ENCODE peak calls at places on chromosomes 3 and 15, in six cellular contexts. C, N, P, J, L and U are unnamed samples.

GRCh38 chr15:99149366-99149765 is 44.5 kb downstream of the SYNM start:
- DNase-seq in C (no peak), L (no peak), J (no peak), P (no peak), N (no peak), U (no peak)

GRCh38 chr15:41894791-41895463 is 1.1 kb upstream of the SPTBN5 start:
- DNase-seq in N (no peak), L (no peak), C (peak), J (peak), P (peak), U (peak)

GRCh38 chr3:56928379-56929068 is 126.8 kb upstream of the ARHGEF3 start:
- DNase-seq in N (peak), P (no peak), J (peak), L (peak), C (no peak), U (peak)

GRCh38 chr3:134630506-134630905 is 20.3 kb downstream of the KY start:
- DNase-seq in J (no peak), P (no peak), C (no peak), L (no peak), N (no peak), U (peak)

GRCh38 chr3:127887321-127887720 is 27.7 kb upstream of the KBTBD12 start:
- DNase-seq in N (no peak), L (no peak), C (no peak), P (no peak), J (no peak), U (peak)

GRCh38 chr15:42085236-42085605 is 9.1 kb downstream of the PLA2G4D start:
- DNase-seq in N (no peak), C (no peak), J (no peak), L (no peak), P (no peak), U (no peak)

GRCh38 chr3:66497982-66498671 is 2.7 kb downstream of the LRIG1 start:
- DNase-seq in L (no peak), P (no peak), J (no peak), C (no peak), N (no peak), U (no peak)

GRCh38 chr15:76996526-76997401 is 1.8 kb downstream of the PSTPIP1 start:
- DNase-seq in C (peak), P (no peak), L (no peak), J (no peak), N (no peak), U (peak)

GRCh38 chr3:49639551-49639950 is 34.6 kb upstream of the APEH start:
- DNase-seq in P (no peak), J (no peak), N (no peak), C (no peak), L (no peak), U (peak)

GRCh38 chr3:169769287-169770181 is at the start of gene ACTRT3:
- DNase-seq in P (peak), J (peak), C (peak), L (peak), N (peak), U (peak)

GRCh38 chr15:77002954-77003912 is 8.3 kb downstream of the PSTPIP1 start:
- DNase-seq in N (no peak), L (peak), J (no peak), P (no peak), C (no peak), U (no peak)

GRCh38 chr15:56659197-56659596 is 74.1 kb downstream of the ZNF280D start:
- DNase-seq in N (no peak), P (no peak), L (no peak), C (no peak), J (no peak), U (no peak)

GRCh38 chr3:59885103-59885502 is 835.3 kb upstream of the CFAP20DC start:
- DNase-seq in L (no peak), N (no peak), P (no peak), C (no peak), J (no peak), U (no peak)

GRCh38 chr3:72137865-72138861 is 353.2 kb upstream of the PROK2 start:
- DNase-seq in C (no peak), N (no peak), J (no peak), L (no peak), P (no peak), U (no peak)

GRCh38 chr3:43522702-43523362 is 99.0 kb downstream of the ANO10 start:
- DNase-seq in P (no peak), J (peak), C (no peak), N (no peak), L (no peak), U (peak)

GRCh38 chr3:107740992-107741896 is 218.5 kb downstream of the BBX start:
- DNase-seq in L (peak), N (no peak), J (no peak), C (no peak), P (no peak), U (peak)

GRCh38 chr3:59425942-59426341 is 376.1 kb upstream of the CFAP20DC start:
- DNase-seq in J (no peak), C (no peak), P (no peak), N (no peak), L (peak), U (no peak)

GRCh38 chr3:194351080-194351672 is at the start of gene CPN2:
- DNase-seq in C (no peak), P (no peak), L (no peak), N (no peak), J (no peak), U (no peak)

GRCh38 chr3:72175305-72175858 is 390.4 kb upstream of the PROK2 start:
- DNase-seq in J (no peak), P (no peak), C (no peak), N (no peak), L (no peak), U (no peak)

GRCh38 chr3:10391391-10391790 is 70.5 kb upstream of the SEC13 start:
- DNase-seq in J (no peak), L (no peak), N (no peak), C (no peak), P (no peak), U (no peak)
- TF ChIP-seq EZH2phosphoT487 in J (no peak), L (no peak), N (no peak), C (no peak), P (no peak), U (no peak)

DNA sequence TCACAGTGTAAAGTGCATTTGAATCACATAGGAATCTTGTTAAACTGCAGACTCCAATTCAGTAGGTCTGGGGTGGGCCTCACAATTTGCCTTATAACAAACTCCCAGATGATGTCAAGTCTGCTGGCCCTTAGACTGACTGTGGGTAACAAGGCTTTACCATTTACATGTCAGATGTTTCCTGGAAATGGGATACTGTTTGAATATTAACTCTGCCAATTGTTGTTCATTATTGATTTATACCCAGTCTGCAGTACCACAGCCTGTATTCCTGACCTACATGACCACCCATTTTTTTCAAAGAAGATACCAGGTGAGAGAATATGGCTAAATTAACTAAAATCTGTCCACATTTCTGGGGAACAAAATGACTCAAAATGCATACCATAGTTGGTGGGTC is 37.2 kb downstream of the CMSS1 start:
- DNase-seq in N (no peak), L (no peak), J (no peak), C (no peak), P (no peak), U (no peak)
- H3K4me3 ChIP-seq in N (no peak), L (no peak), J (no peak), C (no peak), P (no peak), U (no peak)

DNA sequence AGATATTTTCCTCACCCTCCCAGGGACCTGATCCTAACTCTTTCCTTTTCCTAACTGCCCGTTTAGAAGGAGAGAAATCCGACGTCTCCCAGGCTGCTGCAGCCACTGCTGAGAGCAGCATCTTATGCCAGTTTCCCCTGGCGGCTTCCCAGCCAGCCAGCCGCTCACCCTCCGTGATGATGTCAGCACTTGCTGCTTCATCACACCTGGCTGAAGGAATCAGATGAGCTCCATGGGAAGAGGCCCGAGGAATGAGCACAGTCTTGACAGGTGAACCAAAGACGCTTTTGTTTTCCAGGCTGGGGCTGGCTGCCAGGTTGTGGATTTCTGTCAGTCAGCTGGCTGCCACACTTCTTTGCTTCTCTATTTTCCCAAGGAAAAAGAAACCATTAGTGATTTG is 445.1 kb upstream of the RBMS3 start:
- DNase-seq in J (no peak), P (no peak), C (no peak), N (peak), L (no peak), U (peak)
- TF ChIP-seq EZH2phosphoT487 in J (no peak), P (no peak), C (no peak), N (no peak), L (no peak), U (no peak)

GRCh38 chr3:63278171-63278999 is at the start of gene SYNPR:
- DNase-seq in C (peak), L (no peak), P (no peak), N (peak), J (peak), U (no peak)
- H3K4me3 ChIP-seq in C (no peak), L (no peak), P (no peak), N (peak), J (no peak), U (no peak)

GRCh38 chr15:63974036-63974435 is 72.2 kb downstream of the DAPK2 start:
- DNase-seq in L (no peak), N (no peak), C (no peak), P (no peak), J (no peak), U (peak)

GRCh38 chr15:63971904-63972303 is 74.4 kb downstream of the DAPK2 start:
- DNase-seq in C (no peak), L (no peak), N (no peak), P (no peak), J (no peak), U (no peak)

GRCh38 chr15:63972801-63973200 is 73.5 kb downstream of the DAPK2 start:
- DNase-seq in C (no peak), L (no peak), P (no peak), J (no peak), N (peak), U (peak)

GRCh38 chr15:63971427-63971805 is 74.9 kb downstream of the DAPK2 start:
- DNase-seq in L (peak), N (no peak), C (no peak), P (no peak), J (no peak), U (no peak)

DNA sequence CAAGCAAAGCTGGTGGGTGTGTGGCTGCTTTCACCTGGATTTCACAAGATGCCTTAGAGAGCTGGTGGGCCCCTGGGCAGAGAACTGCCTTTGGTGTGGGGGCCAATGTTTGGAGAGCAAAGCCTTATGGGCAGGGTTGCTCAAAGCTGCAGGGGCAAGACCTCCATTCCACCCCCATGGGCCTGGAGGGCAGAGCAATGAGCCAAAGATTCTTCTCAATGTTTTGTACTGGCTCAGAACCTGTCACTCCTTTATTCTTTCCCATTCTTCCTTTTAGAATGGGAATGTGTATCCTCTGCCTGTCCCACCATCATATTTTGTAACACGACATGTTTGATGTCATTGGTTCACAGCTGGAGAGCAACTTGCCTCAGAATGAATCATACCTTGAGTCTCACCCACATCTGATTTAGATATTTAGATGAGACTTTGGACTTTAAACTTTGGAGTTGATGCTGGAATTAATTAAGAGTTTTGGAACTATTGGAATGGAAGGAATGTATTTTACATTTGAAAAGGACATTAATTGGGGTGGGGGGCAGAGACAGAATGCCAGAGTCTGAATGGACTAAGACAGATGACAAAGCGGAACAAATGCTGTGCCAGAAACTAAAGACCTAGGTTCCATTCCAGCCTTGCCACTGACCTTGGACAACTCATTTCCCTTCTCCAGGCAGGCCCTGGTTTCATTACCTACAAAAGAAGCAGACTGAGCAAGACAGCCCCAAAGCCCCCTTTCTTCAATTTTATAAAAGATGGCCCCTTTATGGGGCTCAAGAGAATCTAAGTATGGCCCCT is 72.9 kb downstream of the DAPK2 start:
- DNase-seq in L (no peak), J (no peak), C (no peak), N (no peak), P (no peak), U (peak)
- TF ChIP-seq EZH2phosphoT487 in L (no peak), J (no peak), C (no peak), N (no peak), P (no peak), U (no peak)

GRCh38 chr3:184018424-184018973 is 815 bp upstream of the ABCC5 start:
- DNase-seq in L (no peak), N (no peak), J (no peak), C (no peak), P (no peak), U (no peak)

GRCh38 chr3:184016169-184016570 is 1.5 kb downstream of the ABCC5 start:
- DNase-seq in L (no peak), N (no peak), P (no peak), C (no peak), J (no peak), U (no peak)

GRCh38 chr3:184017672-184018423 is at the start of gene ABCC5:
- DNase-seq in C (peak), N (peak), J (peak), P (peak), L (peak), U (peak)

GRCh38 chr3:184016820-184017671 is 638 bp downstream of the ABCC5 start:
- DNase-seq in L (peak), C (peak), P (peak), N (peak), J (peak), U (peak)

GRCh38 chr3:184015381-184016019 is 2.2 kb downstream of the ABCC5 start:
- DNase-seq in P (no peak), J (peak), N (no peak), L (no peak), C (peak), U (no peak)
- H3K4me3 ChIP-seq in P (no peak), J (no peak), N (no peak), L (no peak), C (peak), U (no peak)

GRCh38 chr3:143479727-143480126 is 360.2 kb downstream of the CHST2 start:
- DNase-seq in C (no peak), N (no peak), P (no peak), J (no peak), L (no peak), U (no peak)
- TF ChIP-seq EZH2phosphoT487 in C (no peak), N (no peak), P (no peak), J (no peak), L (no peak), U (no peak)

DNA sequence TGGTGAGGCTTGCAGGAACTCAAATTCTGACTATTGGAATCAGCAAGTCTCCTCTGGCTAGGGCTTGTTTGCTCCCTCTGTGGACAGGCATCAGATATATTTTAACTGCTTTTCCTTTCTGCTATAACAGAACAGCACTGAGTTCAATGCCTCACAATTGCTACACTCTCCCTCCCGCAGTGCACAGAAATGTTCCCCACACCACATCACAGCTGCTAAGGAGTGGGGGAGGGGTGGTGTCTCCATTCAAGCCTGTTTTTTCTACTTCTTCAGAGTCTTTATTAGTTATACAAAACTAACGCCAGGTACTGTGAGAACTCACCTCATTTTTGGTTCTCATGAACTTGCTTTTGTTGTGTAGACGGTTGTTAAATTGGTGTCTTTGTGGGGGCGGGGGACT is 68.5 kb downstream of the BCHE start:
- DNase-seq in L (no peak), C (no peak), N (no peak), P (no peak), J (no peak), U (no peak)
- H3K4me3 ChIP-seq in L (no peak), C (no peak), N (no peak), P (no peak), J (no peak), U (no peak)

DNA sequence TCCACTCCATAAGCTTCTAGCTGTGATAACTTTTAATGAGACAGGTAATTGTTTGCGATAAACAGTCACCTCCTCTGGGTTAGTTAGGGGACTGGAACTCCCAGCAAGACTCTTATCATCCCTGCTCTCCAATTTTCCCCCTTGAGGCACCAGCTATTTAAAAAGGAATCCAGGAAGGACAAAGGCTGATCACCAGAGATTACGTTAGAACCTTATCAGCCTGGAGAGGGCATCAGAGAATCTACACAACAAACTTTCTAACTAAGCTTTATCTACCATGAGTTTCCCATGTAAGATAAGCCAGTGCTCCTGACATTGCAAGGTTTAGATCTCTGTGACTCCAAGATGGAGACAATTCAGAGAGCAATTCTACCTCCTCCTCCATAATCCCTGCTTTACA is 31.3 kb downstream of the GPR176 start:
- DNase-seq in N (no peak), P (no peak), L (no peak), C (no peak), J (peak), U (no peak)
- TF ChIP-seq EZH2phosphoT487 in N (no peak), P (no peak), L (no peak), C (no peak), J (peak), U (no peak)